ENCODE peak calls at places on chromosomes 3 and 15, in eight cellular contexts. One of them, this sample, is unnamed.

GRCh38 chr15:89566141-89566540 is 9.1 kb upstream of the TICRR start:
- DNase-seq in activated T-helper 1 cell treated with anti-CD3 and anti-CD28 coated beads, Interleukin-2, amount 50 U/mL, for 16 hours: no peak
- DNase-seq in GM04504: no peak
- DNase-seq in mesendoderm: peak
- DNase-seq in AG20443: peak
- DNase-seq in IMR-90: no peak
- DNase-seq in heart left ventricle: no peak
- DNase-seq in T-helper 2 cell: no peak
- DNase-seq in this sample: peak

GRCh38 chr3:108119398-108120109 is 28.7 kb upstream of the CD47 start:
- DNase-seq in activated T-helper 1 cell treated with anti-CD3 and anti-CD28 coated beads, Interleukin-2, amount 50 U/mL, for 16 hours: no peak
- DNase-seq in AG20443: no peak
- DNase-seq in T-helper 2 cell: no peak
- DNase-seq in IMR-90: no peak
- DNase-seq in mesendoderm: no peak
- DNase-seq in heart left ventricle: no peak
- DNase-seq in GM04504: no peak
- DNase-seq in this sample: no peak

GRCh38 chr15:43550527-43551363 is 33.3 kb downstream of the MAP1A start:
- DNase-seq in heart left ventricle: peak
- DNase-seq in mesendoderm: no peak
- DNase-seq in T-helper 2 cell: no peak
- DNase-seq in AG20443: peak
- DNase-seq in IMR-90: peak
- DNase-seq in activated T-helper 1 cell treated with anti-CD3 and anti-CD28 coated beads, Interleukin-2, amount 50 U/mL, for 16 hours: no peak
- DNase-seq in GM04504: peak
- DNase-seq in this sample: no peak

GRCh38 chr3:72938471-72939265 is 50.8 kb downstream of the GXYLT2 start:
- DNase-seq in mesendoderm: peak
- DNase-seq in GM04504: peak
- DNase-seq in AG20443: peak
- DNase-seq in activated T-helper 1 cell treated with anti-CD3 and anti-CD28 coated beads, Interleukin-2, amount 50 U/mL, for 16 hours: no peak
- DNase-seq in IMR-90: peak
- DNase-seq in heart left ventricle: peak
- DNase-seq in T-helper 2 cell: no peak
- DNase-seq in this sample: peak

GRCh38 chr3:124772081-124772831 is 42.0 kb downstream of the UMPS start:
- DNase-seq in GM04504: peak
- DNase-seq in mesendoderm: no peak
- DNase-seq in AG20443: peak
- DNase-seq in T-helper 2 cell: no peak
- DNase-seq in heart left ventricle: peak
- DNase-seq in IMR-90: peak
- DNase-seq in activated T-helper 1 cell treated with anti-CD3 and anti-CD28 coated beads, Interleukin-2, amount 50 U/mL, for 16 hours: no peak
- DNase-seq in this sample: no peak

GRCh38 chr3:23915537-23916108 is 1.2 kb downstream of the NKIRAS1 start:
- DNase-seq in activated T-helper 1 cell treated with anti-CD3 and anti-CD28 coated beads, Interleukin-2, amount 50 U/mL, for 16 hours: no peak
- DNase-seq in AG20443: no peak
- DNase-seq in GM04504: no peak
- DNase-seq in T-helper 2 cell: no peak
- DNase-seq in mesendoderm: no peak
- DNase-seq in heart left ventricle: no peak
- DNase-seq in IMR-90: peak
- DNase-seq in this sample: no peak

GRCh38 chr3:149958171-149958796 is 12.4 kb downstream of the PFN2 start:
- DNase-seq in AG20443: no peak
- DNase-seq in T-helper 2 cell: no peak
- DNase-seq in mesendoderm: peak
- DNase-seq in GM04504: no peak
- DNase-seq in activated T-helper 1 cell treated with anti-CD3 and anti-CD28 coated beads, Interleukin-2, amount 50 U/mL, for 16 hours: no peak
- DNase-seq in heart left ventricle: no peak
- DNase-seq in IMR-90: no peak
- DNase-seq in this sample: peak

GRCh38 chr3:21634112-21634511 is 116.9 kb downstream of the ZNF385D start:
- DNase-seq in heart left ventricle: no peak
- DNase-seq in AG20443: no peak
- DNase-seq in GM04504: no peak
- DNase-seq in IMR-90: no peak
- DNase-seq in activated T-helper 1 cell treated with anti-CD3 and anti-CD28 coated beads, Interleukin-2, amount 50 U/mL, for 16 hours: no peak
- DNase-seq in T-helper 2 cell: no peak
- DNase-seq in mesendoderm: no peak
- DNase-seq in this sample: no peak

GRCh38 chr15:79004336-79004735 is 59.5 kb upstream of the CTSH start:
- DNase-seq in AG20443: peak
- DNase-seq in mesendoderm: peak
- DNase-seq in IMR-90: peak
- DNase-seq in GM04504: peak
- DNase-seq in heart left ventricle: peak
- DNase-seq in activated T-helper 1 cell treated with anti-CD3 and anti-CD28 coated beads, Interleukin-2, amount 50 U/mL, for 16 hours: no peak
- DNase-seq in T-helper 2 cell: no peak
- DNase-seq in this sample: peak

GRCh38 chr15:52466134-52466701 is 62.5 kb downstream of the MYO5A start:
- DNase-seq in T-helper 2 cell: peak
- DNase-seq in heart left ventricle: peak
- DNase-seq in AG20443: no peak
- DNase-seq in activated T-helper 1 cell treated with anti-CD3 and anti-CD28 coated beads, Interleukin-2, amount 50 U/mL, for 16 hours: peak
- DNase-seq in GM04504: no peak
- DNase-seq in mesendoderm: peak
- DNase-seq in IMR-90: no peak
- DNase-seq in this sample: peak

GRCh38 chr3:108227131-108227530 is 4.9 kb upstream of the IFT57 start:
- DNase-seq in IMR-90: no peak
- DNase-seq in heart left ventricle: no peak
- DNase-seq in GM04504: no peak
- DNase-seq in mesendoderm: no peak
- DNase-seq in AG20443: no peak
- DNase-seq in T-helper 2 cell: no peak
- DNase-seq in activated T-helper 1 cell treated with anti-CD3 and anti-CD28 coated beads, Interleukin-2, amount 50 U/mL, for 16 hours: no peak
- DNase-seq in this sample: no peak

GRCh38 chr3:170056710-170057454 is 19.1 kb downstream of the GPR160 start:
- DNase-seq in GM04504: no peak
- DNase-seq in T-helper 2 cell: no peak
- DNase-seq in mesendoderm: no peak
- DNase-seq in heart left ventricle: no peak
- DNase-seq in activated T-helper 1 cell treated with anti-CD3 and anti-CD28 coated beads, Interleukin-2, amount 50 U/mL, for 16 hours: no peak
- DNase-seq in AG20443: no peak
- DNase-seq in IMR-90: no peak
- DNase-seq in this sample: no peak

GRCh38 chr3:177686671-177687070 is 489.4 kb upstream of the TBL1XR1 start:
- DNase-seq in T-helper 2 cell: no peak
- DNase-seq in mesendoderm: no peak
- DNase-seq in heart left ventricle: no peak
- DNase-seq in GM04504: no peak
- DNase-seq in IMR-90: no peak
- DNase-seq in activated T-helper 1 cell treated with anti-CD3 and anti-CD28 coated beads, Interleukin-2, amount 50 U/mL, for 16 hours: no peak
- DNase-seq in AG20443: no peak
- DNase-seq in this sample: no peak

GRCh38 chr3:193795062-193795690 is 202.2 kb downstream of the OPA1 start:
- DNase-seq in activated T-helper 1 cell treated with anti-CD3 and anti-CD28 coated beads, Interleukin-2, amount 50 U/mL, for 16 hours: no peak
- DNase-seq in T-helper 2 cell: no peak
- DNase-seq in IMR-90: no peak
- DNase-seq in heart left ventricle: no peak
- DNase-seq in AG20443: no peak
- DNase-seq in GM04504: no peak
- DNase-seq in mesendoderm: no peak
- DNase-seq in this sample: no peak

GRCh38 chr15:55282284-55282833 is 7.3 kb downstream of the RAB27A start:
- DNase-seq in mesendoderm: peak
- DNase-seq in IMR-90: peak
- DNase-seq in activated T-helper 1 cell treated with anti-CD3 and anti-CD28 coated beads, Interleukin-2, amount 50 U/mL, for 16 hours: no peak
- DNase-seq in heart left ventricle: no peak
- DNase-seq in AG20443: peak
- DNase-seq in GM04504: peak
- DNase-seq in T-helper 2 cell: no peak
- DNase-seq in this sample: no peak

GRCh38 chr3:129245141-129245540 is 4.3 kb upstream of the COPG1 start:
- DNase-seq in T-helper 2 cell: no peak
- DNase-seq in AG20443: peak
- DNase-seq in heart left ventricle: no peak
- DNase-seq in mesendoderm: no peak
- DNase-seq in GM04504: no peak
- DNase-seq in activated T-helper 1 cell treated with anti-CD3 and anti-CD28 coated beads, Interleukin-2, amount 50 U/mL, for 16 hours: no peak
- DNase-seq in IMR-90: no peak
- DNase-seq in this sample: no peak

GRCh38 chr15:63251701-63252100 is 25.7 kb upstream of the APH1B start:
- DNase-seq in T-helper 2 cell: no peak
- DNase-seq in GM04504: no peak
- DNase-seq in heart left ventricle: no peak
- DNase-seq in IMR-90: no peak
- DNase-seq in activated T-helper 1 cell treated with anti-CD3 and anti-CD28 coated beads, Interleukin-2, amount 50 U/mL, for 16 hours: no peak
- DNase-seq in AG20443: no peak
- DNase-seq in mesendoderm: no peak
- DNase-seq in this sample: no peak

GRCh38 chr3:162435750-162436149 is 939.1 kb downstream of the OTOL1 start:
- DNase-seq in IMR-90: no peak
- DNase-seq in mesendoderm: no peak
- DNase-seq in heart left ventricle: no peak
- DNase-seq in GM04504: no peak
- DNase-seq in activated T-helper 1 cell treated with anti-CD3 and anti-CD28 coated beads, Interleukin-2, amount 50 U/mL, for 16 hours: no peak
- DNase-seq in T-helper 2 cell: no peak
- DNase-seq in AG20443: no peak
- DNase-seq in this sample: no peak

GRCh38 chr3:101635954-101636798 is 40.8 kb downstream of the ZBTB11 start:
- DNase-seq in mesendoderm: peak
- DNase-seq in GM04504: no peak
- DNase-seq in T-helper 2 cell: peak
- DNase-seq in AG20443: peak
- DNase-seq in heart left ventricle: peak
- DNase-seq in IMR-90: peak
- DNase-seq in activated T-helper 1 cell treated with anti-CD3 and anti-CD28 coated beads, Interleukin-2, amount 50 U/mL, for 16 hours: peak
- DNase-seq in this sample: peak

GRCh38 chr3:184805351-184806038 is 6.5 kb upstream of the VPS8 start:
- DNase-seq in mesendoderm: no peak
- DNase-seq in T-helper 2 cell: no peak
- DNase-seq in heart left ventricle: no peak
- DNase-seq in GM04504: no peak
- DNase-seq in AG20443: no peak
- DNase-seq in activated T-helper 1 cell treated with anti-CD3 and anti-CD28 coated beads, Interleukin-2, amount 50 U/mL, for 16 hours: no peak
- DNase-seq in IMR-90: no peak
- DNase-seq in this sample: no peak

GRCh38 chr3:145639880-145640279 is 521.1 kb downstream of the PLOD2 start:
- DNase-seq in AG20443: no peak
- DNase-seq in mesendoderm: peak
- DNase-seq in heart left ventricle: no peak
- DNase-seq in T-helper 2 cell: no peak
- DNase-seq in IMR-90: no peak
- DNase-seq in GM04504: no peak
- DNase-seq in activated T-helper 1 cell treated with anti-CD3 and anti-CD28 coated beads, Interleukin-2, amount 50 U/mL, for 16 hours: no peak
- DNase-seq in this sample: peak

GRCh38 chr3:66715806-66716205 is 215.0 kb upstream of the LRIG1 start:
- DNase-seq in T-helper 2 cell: no peak
- DNase-seq in activated T-helper 1 cell treated with anti-CD3 and anti-CD28 coated beads, Interleukin-2, amount 50 U/mL, for 16 hours: no peak
- DNase-seq in AG20443: no peak
- DNase-seq in IMR-90: no peak
- DNase-seq in heart left ventricle: no peak
- DNase-seq in mesendoderm: no peak
- DNase-seq in GM04504: no peak
- DNase-seq in this sample: no peak

GRCh38 chr3:101615525-101615924 is 41.5 kb downstream of the PCNP start:
- DNase-seq in AG20443: no peak
- DNase-seq in heart left ventricle: no peak
- DNase-seq in IMR-90: no peak
- DNase-seq in mesendoderm: no peak
- DNase-seq in activated T-helper 1 cell treated with anti-CD3 and anti-CD28 coated beads, Interleukin-2, amount 50 U/mL, for 16 hours: no peak
- DNase-seq in T-helper 2 cell: no peak
- DNase-seq in GM04504: no peak
- DNase-seq in this sample: no peak

GRCh38 chr3:196568246-196569002 is at the start of the genes FBXO45 and WDR53:
- DNase-seq in activated T-helper 1 cell treated with anti-CD3 and anti-CD28 coated beads, Interleukin-2, amount 50 U/mL, for 16 hours: peak
- DNase-seq in mesendoderm: peak
- DNase-seq in T-helper 2 cell: peak
- DNase-seq in AG20443: peak
- DNase-seq in heart left ventricle: peak
- DNase-seq in IMR-90: peak
- DNase-seq in GM04504: peak
- DNase-seq in this sample: peak

GRCh38 chr3:106328224-106328623 is 459.4 kb upstream of the CBLB start:
- DNase-seq in activated T-helper 1 cell treated with anti-CD3 and anti-CD28 coated beads, Interleukin-2, amount 50 U/mL, for 16 hours: no peak
- DNase-seq in heart left ventricle: no peak
- DNase-seq in AG20443: no peak
- DNase-seq in GM04504: no peak
- DNase-seq in mesendoderm: no peak
- DNase-seq in T-helper 2 cell: no peak
- DNase-seq in IMR-90: no peak
- DNase-seq in this sample: no peak

GRCh38 chr15:77069521-77070121 is 1.3 kb downstream of the TSPAN3 start:
- DNase-seq in mesendoderm: no peak
- DNase-seq in GM04504: no peak
- DNase-seq in activated T-helper 1 cell treated with anti-CD3 and anti-CD28 coated beads, Interleukin-2, amount 50 U/mL, for 16 hours: no peak
- DNase-seq in IMR-90: no peak
- DNase-seq in AG20443: no peak
- DNase-seq in heart left ventricle: no peak
- DNase-seq in T-helper 2 cell: no peak
- DNase-seq in this sample: peak

GRCh38 chr3:64056616-64057165 is 33.4 kb upstream of the PSMD6 start:
- DNase-seq in T-helper 2 cell: no peak
- DNase-seq in mesendoderm: peak
- DNase-seq in IMR-90: peak
- DNase-seq in heart left ventricle: no peak
- DNase-seq in GM04504: no peak
- DNase-seq in AG20443: no peak
- DNase-seq in activated T-helper 1 cell treated with anti-CD3 and anti-CD28 coated beads, Interleukin-2, amount 50 U/mL, for 16 hours: no peak
- DNase-seq in this sample: no peak

GRCh38 chr3:60708191-60708975 is 542.9 kb downstream of the FHIT start:
- DNase-seq in T-helper 2 cell: no peak
- DNase-seq in GM04504: no peak
- DNase-seq in IMR-90: peak
- DNase-seq in AG20443: peak
- DNase-seq in heart left ventricle: no peak
- DNase-seq in activated T-helper 1 cell treated with anti-CD3 and anti-CD28 coated beads, Interleukin-2, amount 50 U/mL, for 16 hours: no peak
- DNase-seq in mesendoderm: no peak
- DNase-seq in this sample: no peak

GRCh38 chr3:15148614-15149013 is 49.7 kb upstream of the RBSN start:
- DNase-seq in AG20443: peak
- DNase-seq in activated T-helper 1 cell treated with anti-CD3 and anti-CD28 coated beads, Interleukin-2, amount 50 U/mL, for 16 hours: no peak
- DNase-seq in T-helper 2 cell: no peak
- DNase-seq in GM04504: no peak
- DNase-seq in heart left ventricle: no peak
- DNase-seq in mesendoderm: peak
- DNase-seq in IMR-90: no peak
- DNase-seq in this sample: peak

GRCh38 chr3:127289646-127290575 is 2.1 kb upstream of the PRR20G start:
- DNase-seq in mesendoderm: peak
- DNase-seq in activated T-helper 1 cell treated with anti-CD3 and anti-CD28 coated beads, Interleukin-2, amount 50 U/mL, for 16 hours: no peak
- DNase-seq in AG20443: no peak
- DNase-seq in T-helper 2 cell: no peak
- DNase-seq in GM04504: no peak
- DNase-seq in heart left ventricle: no peak
- DNase-seq in IMR-90: peak
- DNase-seq in this sample: no peak

GRCh38 chr15:68389936-68390790 is 41.8 kb downstream of the ITGA11 start:
- DNase-seq in mesendoderm: peak
- DNase-seq in heart left ventricle: no peak
- DNase-seq in GM04504: no peak
- DNase-seq in activated T-helper 1 cell treated with anti-CD3 and anti-CD28 coated beads, Interleukin-2, amount 50 U/mL, for 16 hours: no peak
- DNase-seq in IMR-90: peak
- DNase-seq in T-helper 2 cell: no peak
- DNase-seq in AG20443: no peak
- DNase-seq in this sample: no peak